ENCODE peak calls at places on chromosomes 5 and 9, in ten cellular contexts. One of them, this sample, is unnamed.

GRCh38 chr9:21160178-21160577 is 6.3 kb downstream of the IFNA21 start:
- DNase-seq in NCI-H1417: no peak
- DNase-seq in stimulated activated CD4-positive, alpha-beta T cell treated with anti-CD3 and anti-CD28 coated beads, Interleukin-4, amount 100 ng/mL, for 48 hours: no peak
- DNase-seq in GM03348: no peak
- DNase-seq in NCI-H2227 treated with DMSO at 0.1 percent for 48 hours: no peak
- DNase-seq in Caki2: no peak
- DNase-seq in AG10803: no peak
- DNase-seq in NCI-H1930: no peak
- DNase-seq in HCT116: no peak
- DNase-seq in NCI-H1694 treated with DMSO at 0.1 percent for 48 hours: no peak
- DNase-seq in this sample: no peak

GRCh38 chr5:96816430-96816939 is 8.7 kb upstream of the ERAP1 start:
- DNase-seq in NCI-H1417: no peak
- DNase-seq in stimulated activated CD4-positive, alpha-beta T cell treated with anti-CD3 and anti-CD28 coated beads, Interleukin-4, amount 100 ng/mL, for 48 hours: no peak
- DNase-seq in GM03348: no peak
- DNase-seq in NCI-H2227 treated with DMSO at 0.1 percent for 48 hours: no peak
- DNase-seq in Caki2: no peak
- DNase-seq in AG10803: no peak
- DNase-seq in NCI-H1930: no peak
- DNase-seq in HCT116: no peak
- DNase-seq in NCI-H1694 treated with DMSO at 0.1 percent for 48 hours: no peak
- DNase-seq in this sample: peak

GRCh38 chr9:91098203-91098602 is 263.5 kb downstream of the AUH start:
- DNase-seq in NCI-H1417: no peak
- DNase-seq in stimulated activated CD4-positive, alpha-beta T cell treated with anti-CD3 and anti-CD28 coated beads, Interleukin-4, amount 100 ng/mL, for 48 hours: no peak
- DNase-seq in GM03348: no peak
- DNase-seq in NCI-H2227 treated with DMSO at 0.1 percent for 48 hours: no peak
- DNase-seq in Caki2: no peak
- DNase-seq in AG10803: no peak
- DNase-seq in NCI-H1930: no peak
- DNase-seq in HCT116: no peak
- DNase-seq in NCI-H1694 treated with DMSO at 0.1 percent for 48 hours: no peak
- DNase-seq in this sample: no peak

GRCh38 chr5:90909945-90910344 is 351.3 kb downstream of the ADGRV1 start:
- DNase-seq in NCI-H1417: no peak
- DNase-seq in stimulated activated CD4-positive, alpha-beta T cell treated with anti-CD3 and anti-CD28 coated beads, Interleukin-4, amount 100 ng/mL, for 48 hours: no peak
- DNase-seq in GM03348: no peak
- DNase-seq in NCI-H2227 treated with DMSO at 0.1 percent for 48 hours: no peak
- DNase-seq in Caki2: no peak
- DNase-seq in AG10803: no peak
- DNase-seq in NCI-H1930: no peak
- DNase-seq in HCT116: no peak
- DNase-seq in NCI-H1694 treated with DMSO at 0.1 percent for 48 hours: no peak
- DNase-seq in this sample: no peak

GRCh38 chr5:80407735-80408474 is at the start of gene ZFYVE16:
- DNase-seq in NCI-H1417: peak
- DNase-seq in stimulated activated CD4-positive, alpha-beta T cell treated with anti-CD3 and anti-CD28 coated beads, Interleukin-4, amount 100 ng/mL, for 48 hours: peak
- DNase-seq in GM03348: peak
- DNase-seq in NCI-H2227 treated with DMSO at 0.1 percent for 48 hours: peak
- DNase-seq in Caki2: peak
- DNase-seq in AG10803: peak
- DNase-seq in NCI-H1930: peak
- DNase-seq in HCT116: peak
- DNase-seq in NCI-H1694 treated with DMSO at 0.1 percent for 48 hours: peak
- DNase-seq in this sample: peak

GRCh38 chr9:80191108-80191507 is 619.3 kb downstream of the TLE4 start:
- DNase-seq in NCI-H1417: no peak
- DNase-seq in stimulated activated CD4-positive, alpha-beta T cell treated with anti-CD3 and anti-CD28 coated beads, Interleukin-4, amount 100 ng/mL, for 48 hours: no peak
- DNase-seq in GM03348: no peak
- DNase-seq in NCI-H2227 treated with DMSO at 0.1 percent for 48 hours: no peak
- DNase-seq in Caki2: no peak
- DNase-seq in AG10803: no peak
- DNase-seq in NCI-H1930: no peak
- DNase-seq in HCT116: no peak
- DNase-seq in NCI-H1694 treated with DMSO at 0.1 percent for 48 hours: no peak
- DNase-seq in this sample: no peak

GRCh38 chr5:149563461-149563860 is 12.2 kb upstream of the CSNK1A1 start:
- DNase-seq in NCI-H1417: no peak
- DNase-seq in stimulated activated CD4-positive, alpha-beta T cell treated with anti-CD3 and anti-CD28 coated beads, Interleukin-4, amount 100 ng/mL, for 48 hours: no peak
- DNase-seq in GM03348: peak
- DNase-seq in NCI-H2227 treated with DMSO at 0.1 percent for 48 hours: no peak
- DNase-seq in Caki2: no peak
- DNase-seq in AG10803: peak
- DNase-seq in NCI-H1930: no peak
- DNase-seq in HCT116: no peak
- DNase-seq in NCI-H1694 treated with DMSO at 0.1 percent for 48 hours: no peak
- DNase-seq in this sample: no peak

GRCh38 chr9:133184971-133185370 is 21.3 kb upstream of the GBGT1 start:
- DNase-seq in NCI-H1417: peak
- DNase-seq in stimulated activated CD4-positive, alpha-beta T cell treated with anti-CD3 and anti-CD28 coated beads, Interleukin-4, amount 100 ng/mL, for 48 hours: peak
- DNase-seq in GM03348: peak
- DNase-seq in NCI-H2227 treated with DMSO at 0.1 percent for 48 hours: peak
- DNase-seq in Caki2: peak
- DNase-seq in AG10803: peak
- DNase-seq in NCI-H1930: peak
- DNase-seq in HCT116: peak
- DNase-seq in NCI-H1694 treated with DMSO at 0.1 percent for 48 hours: peak
- DNase-seq in this sample: peak

GRCh38 chr9:129889461-129889935 is 54.2 kb downstream of the USP20 start:
- DNase-seq in NCI-H1417: no peak
- DNase-seq in stimulated activated CD4-positive, alpha-beta T cell treated with anti-CD3 and anti-CD28 coated beads, Interleukin-4, amount 100 ng/mL, for 48 hours: peak
- DNase-seq in GM03348: no peak
- DNase-seq in NCI-H2227 treated with DMSO at 0.1 percent for 48 hours: no peak
- DNase-seq in Caki2: no peak
- DNase-seq in AG10803: no peak
- DNase-seq in NCI-H1930: no peak
- DNase-seq in HCT116: no peak
- DNase-seq in NCI-H1694 treated with DMSO at 0.1 percent for 48 hours: no peak
- DNase-seq in this sample: no peak

GRCh38 chr5:181221792-181222629 is 1.1 kb upstream of the TRIM41 start:
- DNase-seq in NCI-H1417: no peak
- DNase-seq in stimulated activated CD4-positive, alpha-beta T cell treated with anti-CD3 and anti-CD28 coated beads, Interleukin-4, amount 100 ng/mL, for 48 hours: peak
- DNase-seq in GM03348: peak
- DNase-seq in NCI-H2227 treated with DMSO at 0.1 percent for 48 hours: no peak
- DNase-seq in Caki2: peak
- DNase-seq in AG10803: peak
- DNase-seq in NCI-H1930: no peak
- DNase-seq in HCT116: peak
- DNase-seq in NCI-H1694 treated with DMSO at 0.1 percent for 48 hours: no peak
- DNase-seq in this sample: no peak

GRCh38 chr5:85441138-85441537 is 1056.5 kb upstream of the EDIL3 start:
- DNase-seq in NCI-H1417: no peak
- DNase-seq in stimulated activated CD4-positive, alpha-beta T cell treated with anti-CD3 and anti-CD28 coated beads, Interleukin-4, amount 100 ng/mL, for 48 hours: no peak
- DNase-seq in GM03348: no peak
- DNase-seq in NCI-H2227 treated with DMSO at 0.1 percent for 48 hours: no peak
- DNase-seq in Caki2: no peak
- DNase-seq in AG10803: no peak
- DNase-seq in NCI-H1930: no peak
- DNase-seq in HCT116: no peak
- DNase-seq in NCI-H1694 treated with DMSO at 0.1 percent for 48 hours: no peak
- DNase-seq in this sample: no peak

GRCh38 chr9:113611461-113612215 is 148.1 kb downstream of the RGS3 start:
- DNase-seq in NCI-H1417: no peak
- DNase-seq in stimulated activated CD4-positive, alpha-beta T cell treated with anti-CD3 and anti-CD28 coated beads, Interleukin-4, amount 100 ng/mL, for 48 hours: no peak
- DNase-seq in GM03348: no peak
- DNase-seq in NCI-H2227 treated with DMSO at 0.1 percent for 48 hours: no peak
- DNase-seq in Caki2: no peak
- DNase-seq in AG10803: no peak
- DNase-seq in NCI-H1930: no peak
- DNase-seq in HCT116: no peak
- DNase-seq in NCI-H1694 treated with DMSO at 0.1 percent for 48 hours: no peak
- DNase-seq in this sample: no peak

GRCh38 chr5:116492016-116492623 is 82.5 kb downstream of the SEMA6A start:
- DNase-seq in NCI-H1417: no peak
- DNase-seq in stimulated activated CD4-positive, alpha-beta T cell treated with anti-CD3 and anti-CD28 coated beads, Interleukin-4, amount 100 ng/mL, for 48 hours: no peak
- DNase-seq in GM03348: peak
- DNase-seq in NCI-H2227 treated with DMSO at 0.1 percent for 48 hours: no peak
- DNase-seq in Caki2: no peak
- DNase-seq in AG10803: peak
- DNase-seq in NCI-H1930: no peak
- DNase-seq in HCT116: no peak
- DNase-seq in NCI-H1694 treated with DMSO at 0.1 percent for 48 hours: no peak
- DNase-seq in this sample: peak

This sample was measured in NCI-H82.